ENCODE peak calls at places on chromosomes 5 and 9, in four cellular contexts. Q is CD4-positive, alpha-beta T cell; U is activated T-helper 1 cell treated with anti-CD3 and anti-CD28 coated beads, Interleukin-2, amount 50 U/mL, for 16 hours; M is GM19239. A is an unnamed sample.

GRCh38 chr9:98374385-98375051 is 119.1 kb upstream of the TBC1D2 start:
- DNase-seq in Q (no peak), U (no peak), M (no peak), A (no peak)

GRCh38 chr5:74648835-74649286 is 8.3 kb upstream of the ENC1 start:
- DNase-seq in Q (no peak), U (no peak), M (peak), A (no peak)

GRCh38 chr5:102858808-102859207 is 103.7 kb downstream of the PAM start:
- DNase-seq in Q (no peak), U (no peak), M (no peak), A (no peak)

GRCh38 chr5:149860801-149861322 is 83.7 kb downstream of the PDE6A start:
- DNase-seq in Q (no peak), U (no peak), M (peak), A (no peak)

GRCh38 chr9:69265891-69266290 is 59.1 kb upstream of the ENTREP1 start:
- DNase-seq in Q (no peak), U (no peak), M (no peak), A (no peak)

GRCh38 chr5:135040331-135041144 is 6.5 kb upstream of the PITX1 start:
- DNase-seq in Q (no peak), U (no peak), M (no peak), A (no peak)

GRCh38 chr5:14760548-14761002 is 96.1 kb downstream of the OTULIN start:
- DNase-seq in Q (no peak), U (no peak), M (no peak), A (no peak)

GRCh38 chr5:98905857-98906688 is 22.7 kb downstream of the CHD1 start:
- DNase-seq in Q (no peak), U (no peak), M (no peak), A (peak)

GRCh38 chr9:111610851-111611250 is 11.4 kb upstream of the PTGR1 start:
- DNase-seq in Q (no peak), U (no peak), M (no peak), A (no peak)

GRCh38 chr5:54996476-54996875 is 11.1 kb upstream of the ESM1 start:
- DNase-seq in Q (no peak), U (no peak), M (no peak), A (peak)

GRCh38 chr5:61450880-61451279 is 118.8 kb downstream of the ZSWIM6 start:
- DNase-seq in Q (no peak), U (no peak), M (no peak), A (peak)

GRCh38 chr5:109533847-109534272 is 124.1 kb upstream of the PJA2 start:
- DNase-seq in Q (no peak), U (no peak), M (no peak), A (no peak)

GRCh38 chr5:139065296-139065695 is 132.9 kb downstream of the SIL1 start:
- DNase-seq in Q (no peak), U (no peak), M (no peak), A (no peak)

GRCh38 chr5:140363631-140364471 is 3.9 kb downstream of the SLC4A9 start:
- DNase-seq in Q (no peak), U (no peak), M (no peak), A (no peak)

GRCh38 chr9:6356441-6356840 is 28.3 kb downstream of the TPD52L3 start:
- DNase-seq in Q (no peak), U (no peak), M (no peak), A (no peak)

GRCh38 chr5:142432961-142433360 is 108.1 kb upstream of the SPRY4 start:
- DNase-seq in Q (peak), U (peak), M (no peak), A (no peak)

GRCh38 chr9:83649080-83649479 is 26.1 kb downstream of the IDNK start:
- DNase-seq in Q (peak), U (peak), M (peak), A (peak)

GRCh38 chr5:143174714-143175398 is 228.6 kb downstream of the NR3C1 start:
- DNase-seq in Q (no peak), U (no peak), M (peak), A (no peak)

GRCh38 chr9:37938121-37938906 is 34.4 kb upstream of the SLC25A51 start:
- DNase-seq in Q (no peak), U (no peak), M (no peak), A (no peak)

GRCh38 chr5:31421806-31422586 is 109.9 kb downstream of the DROSHA start:
- DNase-seq in Q (no peak), U (no peak), M (no peak), A (no peak)

GRCh38 chr9:109206670-109207069 is 39.6 kb upstream of the FRRS1L start:
- DNase-seq in Q (no peak), U (no peak), M (no peak), A (no peak)

GRCh38 chr5:116097301-116097700 is 12.5 kb downstream of the COMMD10 start:
- DNase-seq in Q (no peak), U (no peak), M (no peak), A (no peak)

GRCh38 chr9:76107487-76107886 is 217.0 kb downstream of the PCSK5 start:
- DNase-seq in Q (no peak), U (no peak), M (no peak), A (no peak)

GRCh38 chr5:34695275-34696032 is 39.3 kb downstream of the RAI14 start:
- DNase-seq in Q (no peak), U (no peak), M (no peak), A (no peak)

GRCh38 chr5:41306005-41306404 is 92.7 kb upstream of the C6 start:
- DNase-seq in Q (no peak), U (no peak), M (no peak), A (no peak)

GRCh38 chr9:38689678-38690077 is 30.3 kb downstream of the FAM240B start:
- DNase-seq in Q (no peak), U (no peak), M (no peak), A (no peak)

GRCh38 chr9:115046786-115047185 is 71.2 kb downstream of the TNC start:
- DNase-seq in Q (no peak), U (no peak), M (no peak), A (no peak)

GRCh38 chr9:127749090-127749787 is 14.1 kb upstream of the TOR2A start:
- DNase-seq in Q (no peak), U (no peak), M (no peak), A (no peak)

GRCh38 chr5:93022770-93023169 is 558.2 kb downstream of the NR2F1-AS1 start:
- DNase-seq in Q (no peak), U (no peak), M (no peak), A (no peak)

GRCh38 chr9:87290241-87290700 is 207.4 kb upstream of the DAPK1 start:
- DNase-seq in Q (no peak), U (no peak), M (no peak), A (no peak)

GRCh38 chr9:76704601-76705204 is 59.5 kb upstream of the PCA3 start:
- DNase-seq in Q (no peak), U (no peak), M (peak), A (peak)

GRCh38 chr5:159459951-159460538 is 129.8 kb upstream of the IL12B start:
- DNase-seq in Q (no peak), U (no peak), M (no peak), A (peak)

GRCh38 chr9:38527507-38527906 is 92.9 kb downstream of the ANKRD18A start:
- DNase-seq in Q (no peak), U (no peak), M (no peak), A (no peak)

GRCh38 chr5:122707796-122708195 is 67.1 kb upstream of the SNX2 start:
- DNase-seq in Q (no peak), U (no peak), M (no peak), A (no peak)

GRCh38 chr9:136379401-136379800 is 5.9 kb upstream of the CARD9 start:
- DNase-seq in Q (no peak), U (no peak), M (no peak), A (no peak)

GRCh38 chr5:14727428-14727865 is 62.9 kb downstream of the OTULIN start:
- DNase-seq in Q (peak), U (peak), M (peak), A (peak)

GRCh38 chr5:174935854-174936474 is 211.6 kb downstream of the MSX2 start:
- DNase-seq in Q (peak), U (no peak), M (peak), A (peak)

GRCh38 chr9:16482764-16483163 is 387.7 kb downstream of the BNC2 start:
- DNase-seq in Q (no peak), U (no peak), M (no peak), A (no peak)